ENCODE peak calls at places on chromosomes 13 and 19, in ten cellular contexts. R, Z, L, O, A, W, P, K, N and U are unnamed samples.

GRCh38 chr19:35522745-35523327 is 5.3 kb downstream of the SBSN start:
- DNase-seq in R (no peak), Z (no peak), L (no peak), O (no peak), A (no peak), W (no peak), P (no peak), K (no peak), N (peak), U (no peak)

GRCh38 chr13:50277906-50278305 is 262.7 kb downstream of the KCNRG start:
- DNase-seq in R (no peak), Z (no peak), L (no peak), O (no peak), A (no peak), W (no peak), P (no peak), K (no peak), N (no peak), U (no peak)

GRCh38 chr13:23081246-23081645 is 99.5 kb upstream of the SGCG start:
- DNase-seq in R (no peak), Z (no peak), L (no peak), O (no peak), A (no peak), W (no peak), P (no peak), K (no peak), N (no peak), U (no peak)

GRCh38 chr13:20431080-20431479 is 94.6 kb downstream of the CRYL1 start:
- DNase-seq in R (no peak), Z (no peak), L (no peak), O (no peak), A (no peak), W (no peak), P (peak), K (no peak), N (no peak), U (no peak)

GRCh38 chr13:110014719-110015118 is 228.3 kb upstream of the IRS2 start:
- DNase-seq in R (no peak), Z (no peak), L (no peak), O (no peak), A (no peak), W (no peak), P (no peak), K (no peak), N (no peak), U (no peak)

GRCh38 chr13:52599853-52600603 is 42.2 kb upstream of the HNRNPA1L2 start:
- DNase-seq in R (no peak), Z (no peak), L (no peak), O (peak), A (no peak), W (no peak), P (no peak), K (no peak), N (no peak), U (peak)

GRCh38 chr13:22700488-22700887 is 480.3 kb upstream of the SGCG start:
- DNase-seq in R (no peak), Z (no peak), L (no peak), O (no peak), A (no peak), W (no peak), P (no peak), K (no peak), N (no peak), U (no peak)

GRCh38 chr13:42396501-42396900 is 124.5 kb downstream of the AKAP11 start:
- DNase-seq in R (peak), Z (no peak), L (peak), O (no peak), A (no peak), W (no peak), P (no peak), K (no peak), N (no peak), U (no peak)

GRCh38 chr19:15536350-15536749 is 28.0 kb downstream of the CYP4F22 start:
- DNase-seq in R (no peak), Z (no peak), L (no peak), O (no peak), A (no peak), W (no peak), P (no peak), K (no peak), N (no peak), U (no peak)

GRCh38 chr13:30493670-30494381 is 28.1 kb upstream of the HMGB1 start:
- DNase-seq in R (no peak), Z (no peak), L (no peak), O (no peak), A (no peak), W (no peak), P (no peak), K (no peak), N (no peak), U (no peak)

GRCh38 chr19:4986471-4986888 is 17.6 kb downstream of the KDM4B start:
- DNase-seq in R (no peak), Z (no peak), L (no peak), O (no peak), A (no peak), W (no peak), P (no peak), K (no peak), N (no peak), U (no peak)

GRCh38 chr19:13622727-13623126 is 116.4 kb upstream of the CACNA1A start:
- DNase-seq in R (no peak), Z (no peak), L (no peak), O (no peak), A (no peak), W (peak), P (peak), K (no peak), N (no peak), U (no peak)

GRCh38 chr19:2733930-2734588 is 5.8 kb downstream of the SLC39A3 start:
- DNase-seq in R (no peak), Z (no peak), L (no peak), O (no peak), A (no peak), W (no peak), P (no peak), K (no peak), N (no peak), U (no peak)

GRCh38 chr13:32176696-32177095 is 138.5 kb downstream of the ZAR1L start:
- DNase-seq in R (no peak), Z (no peak), L (no peak), O (no peak), A (no peak), W (no peak), P (no peak), K (no peak), N (no peak), U (no peak)

GRCh38 chr19:47483200-47483599 is 819 bp downstream of the KPTN start:
- DNase-seq in R (no peak), Z (no peak), L (no peak), O (no peak), A (no peak), W (no peak), P (no peak), K (no peak), N (no peak), U (no peak)

GRCh38 chr19:49818691-49819331 is 722 bp downstream of the MED25 start:
- DNase-seq in R (no peak), Z (no peak), L (no peak), O (no peak), A (no peak), W (no peak), P (no peak), K (no peak), N (peak), U (no peak)

GRCh38 chr19:50333737-50334617 is 4.8 kb upstream of the KCNC3 start:
- DNase-seq in R (peak), Z (no peak), L (peak), O (peak), A (no peak), W (no peak), P (no peak), K (no peak), N (no peak), U (no peak)

GRCh38 chr13:73440296-73440895 is 381.6 kb downstream of the KLF5 start:
- DNase-seq in R (no peak), Z (no peak), L (no peak), O (peak), A (no peak), W (no peak), P (no peak), K (no peak), N (no peak), U (no peak)

GRCh38 chr13:99757756-99758464 is 213.7 kb downstream of the ZIC5 start:
- DNase-seq in R (no peak), Z (no peak), L (no peak), O (no peak), A (no peak), W (no peak), P (no peak), K (no peak), N (no peak), U (no peak)

GRCh38 chr19:45170146-45171106 is 7.6 kb downstream of the TRAPPC6A start:
- DNase-seq in R (no peak), Z (no peak), L (no peak), O (no peak), A (no peak), W (no peak), P (no peak), K (no peak), N (peak), U (no peak)

GRCh38 chr13:78382946-78383542 is 220.3 kb downstream of the POU4F1 start:
- DNase-seq in R (no peak), Z (no peak), L (no peak), O (no peak), A (no peak), W (no peak), P (no peak), K (no peak), N (no peak), U (no peak)

GRCh38 chr13:112580912-112581311 is 7.0 kb downstream of the TUBGCP3 start:
- DNase-seq in R (no peak), Z (no peak), L (no peak), O (no peak), A (no peak), W (no peak), P (no peak), K (no peak), N (no peak), U (no peak)

GRCh38 chr13:111629933-111630332 is 309.5 kb downstream of the TEX29 start:
- DNase-seq in R (no peak), Z (no peak), L (no peak), O (no peak), A (no peak), W (no peak), P (no peak), K (no peak), N (no peak), U (no peak)

GRCh38 chr19:19403373-19403901 is 2.0 kb upstream of the GATAD2A start:
- DNase-seq in R (no peak), Z (no peak), L (no peak), O (no peak), A (no peak), W (no peak), P (peak), K (no peak), N (peak), U (peak)

GRCh38 chr13:89966524-89966923 is 1381.0 kb upstream of the MIR17HG start:
- DNase-seq in R (no peak), Z (no peak), L (no peak), O (peak), A (no peak), W (no peak), P (no peak), K (no peak), N (no peak), U (no peak)

GRCh38 chr19:7500811-7501450 is 12.1 kb upstream of the PEX11G start:
- DNase-seq in R (no peak), Z (no peak), L (no peak), O (peak), A (peak), W (no peak), P (no peak), K (no peak), N (peak), U (peak)

GRCh38 chr19:4208385-4209094 is 20.8 kb upstream of the EBI3 start:
- DNase-seq in R (no peak), Z (no peak), L (no peak), O (no peak), A (no peak), W (no peak), P (peak), K (no peak), N (peak), U (peak)